ENCODE peak calls at places on chromosomes 11 and 22, in five cellular contexts. I is CD8-positive, alpha-beta memory T cell; F is psoas muscle; U is fibroblast of pulmonary artery; J is NCI-H1092 treated with DMSO at 0.1 percent for 48 hours. Z is an unnamed sample.

GRCh38 chr22:17606472-17606871 is 22.1 kb downstream of the ATP6V1E1 start:
- DNase-seq in J (no peak), U (peak; percentile 74), I (no peak), F (no peak), Z (no peak)

GRCh38 chr22:50737728-50738648 is at the start of gene ACR:
- DNase-seq in I (no peak), F (no peak), U (no peak), J (no peak), Z (no peak)

GRCh38 chr11:125062196-125062930 is 742 bp upstream of the SLC37A2 start:
- DNase-seq in F (no peak), I (no peak), U (no peak), J (no peak), Z (no peak)

GRCh38 chr11:27934830-27935145 is 173.2 kb downstream of the KIF18A start:
- DNase-seq in I (no peak), F (no peak), J (no peak), U (peak; percentile 93), Z (peak; percentile 92)

GRCh38 chr11:126098204-126098769 is 35.6 kb upstream of the CDON start:
- DNase-seq in U (no peak), I (no peak), J (no peak), F (no peak), Z (no peak)

GRCh38 chr11:75277991-75278790 is 37.6 kb downstream of the TPBGL start:
- DNase-seq in F (no peak), J (no peak), U (no peak), I (peak; percentile 35), Z (no peak)

GRCh38 chr11:95599959-95600586 is 189.5 kb downstream of the FAM76B start:
- DNase-seq in U (no peak), F (no peak), I (no peak), J (peak; percentile 29), Z (no peak)

GRCh38 chr11:102306048-102306575 is 11.2 kb upstream of the BIRC3 start:
- DNase-seq in J (no peak), U (no peak), F (no peak), I (no peak), Z (peak; percentile 63)

GRCh38 chr11:113550179-113550578 is 75.0 kb upstream of the DRD2 start:
- DNase-seq in I (no peak), U (no peak), F (no peak), J (peak; percentile 91), Z (no peak)

GRCh38 chr22:45584121-45584570 is 81.5 kb downstream of the FBLN1 start:
- DNase-seq in I (no peak), F (no peak), J (no peak), U (peak; percentile 6), Z (no peak)

GRCh38 chr11:533049-533585 is 2.3 kb downstream of the HRAS start:
- DNase-seq in F (no peak), J (no peak), U (no peak), I (no peak), Z (no peak)

GRCh38 chr11:113974741-113975470 is at the start of gene HTR3A:
- DNase-seq in J (peak; percentile 93), F (peak; percentile 30), U (peak; percentile 45), I (no peak), Z (peak; percentile 82)

GRCh38 chr11:57515332-57516060 is at the start of gene SLC43A1:
- DNase-seq in I (no peak), U (peak; percentile 64), J (peak; percentile 23), F (peak; percentile 62), Z (no peak)

GRCh38 chr11:79440451-79441158 is at the start of gene TENM4:
- DNase-seq in F (peak; percentile 62), J (peak; percentile 88), U (peak; percentile 67), I (no peak), Z (peak; percentile 89)

GRCh38 chr11:1081601-1082311 is 7.1 kb downstream of the MUC2 start:
- DNase-seq in J (no peak), U (no peak), I (peak; percentile 19), F (peak; percentile 6), Z (no peak)

GRCh38 chr22:27468712-27469111 is 332.8 kb downstream of the MN1 start:
- DNase-seq in U (no peak), I (no peak), F (no peak), J (no peak), Z (no peak)

GRCh38 chr11:16814410-16815046 is 76.1 kb downstream of the C11orf58 start:
- DNase-seq in J (no peak), I (no peak), F (no peak), U (no peak), Z (no peak)

GRCh38 chr11:72001834-72002591 is 3.3 kb downstream of the IL18BP start:
- DNase-seq in U (no peak), I (no peak), F (no peak), J (no peak), Z (no peak)

GRCh38 chr11:75262961-75263852 is 22.6 kb downstream of the TPBGL start:
- DNase-seq in U (no peak), J (no peak), I (peak; percentile 37), F (no peak), Z (no peak)

GRCh38 chr11:10762185-10762584 is 11.1 kb downstream of the CTR9 start:
- DNase-seq in F (no peak), I (no peak), U (no peak), J (no peak), Z (no peak)

Z was measured in kidney tubule cell.